ENCODE peak calls at places on chromosomes 16 and 17, in five cellular contexts. W is tibial artery, M is GM23248, R is NT2/D1, T is neural progenitor cell. Y is an unnamed sample. For H3K9me3, the result is how much of the 10 kb centered on the place peaks cover.

GRCh38 chr17:42275527-42276358 is 448 bp downstream of the STAT5B start:
- DNase-seq in T (peak), W (no peak), R (no peak), M (no peak), Y (peak)

GRCh38 chr17:64004218-64004770 is 6.1 kb downstream of the PRR29 start:
- DNase-seq in M (no peak), R (no peak), W (no peak), T (no peak), Y (no peak)

GRCh38 chr16:15509051-15509592 is 74.7 kb downstream of the BMERB1 start:
- DNase-seq in W (no peak), M (no peak), T (no peak), R (no peak), Y (no peak)

GRCh38 chr16:726438-727290 is at the start of the genes CCDC78 and HAGHL:
- DNase-seq in R (peak), M (peak), T (peak), W (no peak), Y (peak)

GRCh38 chr17:6305613-6306360 is 129.1 kb downstream of the AIPL1 start:
- DNase-seq in T (no peak), R (no peak), W (no peak), M (no peak), Y (no peak)

GRCh38 chr17:76404976-76405563 is 20.7 kb downstream of the SPHK1 start:
- DNase-seq in W (no peak), M (no peak), R (no peak), T (no peak), Y (no peak)

GRCh38 chr16:49277766-49278566 is 3.7 kb downstream of the CBLN1 start:
- DNase-seq in R (no peak), M (no peak), T (peak), W (no peak), Y (no peak)

GRCh38 chr16:66569827-66570405 is 3.7 kb downstream of the CMTM1 start:
- DNase-seq in M (peak), T (no peak), R (no peak), W (no peak), Y (no peak)

GRCh38 chr16:19691161-19691850 is 26.7 kb downstream of the KNOP1 start:
- DNase-seq in M (peak), R (no peak), T (no peak), W (peak), Y (no peak)

GRCh38 chr16:57916735-57917450 is 54.0 kb downstream of the CNGB1 start:
- DNase-seq in M (no peak), R (no peak), T (no peak), W (no peak), Y (no peak)

GRCh38 chr17:52235416-52235960 is 77.0 kb upstream of the CA10 start:
- DNase-seq in R (no peak), M (no peak), W (no peak), T (no peak), Y (no peak)

GRCh38 chr16:85515830-85516397 is 97.2 kb upstream of the GSE1 start:
- DNase-seq in R (no peak), W (no peak), T (no peak), M (peak), Y (no peak)

GRCh38 chr16:54136276-54136625 is 150.3 kb downstream of the IRX3 start:
- DNase-seq in W (no peak), T (no peak), R (no peak), M (peak), Y (no peak)

GRCh38 chr16:68972720-68973119 is 129.4 kb downstream of the TANGO6 start:
- DNase-seq in M (peak), W (no peak), R (peak), T (peak), Y (peak)

GRCh38 chr16:56225013-56225742 is 33.9 kb downstream of the GNAO1 start:
- DNase-seq in M (no peak), R (no peak), W (no peak), T (no peak), Y (no peak)

GRCh38 chr17:53150101-53150698 is 672.5 kb upstream of the KIF2B start:
- DNase-seq in R (peak), T (peak), W (no peak), M (no peak), Y (no peak)

GRCh38 chr16:20016234-20016633 is 57.5 kb downstream of the GPR139 start:
- DNase-seq in R (no peak), W (no peak), M (no peak), T (no peak), Y (no peak)

GRCh38 chr17:42002792-42003301 is 14.4 kb downstream of the DNAJC7 start:
- DNase-seq in T (no peak), M (peak), W (no peak), R (no peak), Y (no peak)

GRCh38 chr17:76585048-76585648 is 512 bp downstream of the ST6GALNAC2 start:
- DNase-seq in W (no peak), M (peak), T (peak), R (no peak), Y (no peak)

GRCh38 chr17:79747508-79748295 is 17.0 kb downstream of the ENPP7 start:
- DNase-seq in M (peak), W (no peak), R (no peak), T (peak), Y (no peak)

GRCh38 chr17:45146616-45147101 is 1.6 kb upstream of the HEXIM1 start:
- DNase-seq in R (no peak), W (no peak), M (peak), T (no peak), Y (no peak)

GRCh38 chr17:49361129-49361901 is 735 bp downstream of the ZNF652 start:
- DNase-seq in M (peak), W (no peak), T (no peak), R (no peak), Y (peak)

GRCh38 chr16:63361032-63361624 is 1324.9 kb upstream of the CDH8 start:
- DNase-seq in W (no peak), R (peak), M (peak), T (peak), Y (no peak)

GRCh38 chr16:81923296-81923695 is 88.0 kb downstream of the SDR42E1 start:
- DNase-seq in M (no peak), R (no peak), W (no peak), T (no peak), Y (no peak)

GRCh38 chr17:75876190-75876937 is 2.0 kb downstream of the TRIM47 start:
- DNase-seq in R (no peak), T (peak), W (no peak), M (peak), Y (peak)

GRCh38 chr17:12996357-12996756 is 21.5 kb downstream of the ELAC2 start:
- DNase-seq in W (no peak), M (no peak), T (no peak), R (no peak), Y (no peak)

GRCh38 chr17:82786427-82786826 is 34.6 kb downstream of the TBCD start:
- DNase-seq in R (no peak), T (no peak), M (no peak), W (no peak), Y (no peak)

GRCh38 chr16:1729026-1729425 is 23.0 kb downstream of the MAPK8IP3 start:
- DNase-seq in W (no peak), R (no peak), M (no peak), T (no peak), Y (no peak)

GRCh38 chr17:20097362-20097761 is 88.2 kb downstream of the SPECC1 start:
- DNase-seq in T (no peak), R (no peak), W (no peak), M (no peak), Y (no peak)

GRCh38 chr16:52383071-52383470 is 163.9 kb downstream of the TOX3 start:
- DNase-seq in W (no peak), M (no peak), T (peak), R (no peak), Y (no peak)

GRCh38 chr17:48612456-48612853 is 1.6 kb upstream of the HOXB7 start:
- DNase-seq in R (no peak), W (no peak), M (peak), T (no peak), Y (no peak)

GRCh38 chr16:86495756-86496261 is 14.5 kb upstream of the FOXF1 start:
- DNase-seq in R (no peak), T (peak), W (no peak), M (no peak), Y (no peak)

GRCh38 chr17:19705771-19706770 is 10.3 kb downstream of the SLC47A2 start:
- DNase-seq in T (peak), R (no peak), M (no peak), W (no peak), Y (no peak)

GRCh38 chr17:62700964-62701705 is 73.7 kb downstream of the MRC2 start:
- DNase-seq in M (no peak), T (no peak), W (no peak), R (no peak), Y (peak)

DNA sequence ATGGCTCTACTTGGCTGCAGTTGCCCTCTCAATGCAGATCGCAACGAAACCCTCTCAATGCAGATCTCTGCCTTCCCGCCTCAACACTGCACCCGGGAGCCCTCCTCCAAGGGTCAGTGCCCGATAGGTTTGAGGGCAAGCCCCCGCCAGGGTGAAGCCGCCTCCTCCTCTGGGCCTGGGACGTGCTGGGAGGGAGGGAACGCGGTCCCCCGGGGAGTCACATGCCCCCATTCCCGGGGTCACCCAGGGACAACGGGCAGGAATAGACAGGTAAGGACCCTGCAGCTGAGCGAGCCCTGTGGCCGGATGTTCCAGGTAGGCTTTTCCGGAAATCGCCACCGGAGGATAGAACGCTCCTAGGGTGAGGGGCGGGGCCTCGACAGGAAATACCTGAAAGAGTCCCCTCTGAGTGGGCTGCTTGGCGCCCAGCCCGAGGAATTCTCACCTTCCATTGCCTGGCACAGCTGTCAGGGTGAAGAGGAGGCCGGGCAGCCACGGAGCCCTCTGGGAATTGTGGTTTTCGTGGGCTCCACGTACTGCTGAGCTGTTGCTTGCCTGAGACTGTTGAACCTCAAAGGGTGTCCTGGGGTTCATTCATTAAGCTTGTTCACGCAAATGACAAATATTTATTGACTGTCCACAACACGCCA is 12.8 kb downstream of the ZNF174 start:
- DNase-seq in R (peak), W (no peak), M (no peak), T (no peak), Y (no peak)
- H3K9me3 ChIP-seq in R (half or more), W (half or more), M (under half), T (under half), Y (half or more)

GRCh38 chr17:16617481-16618060 is 36.1 kb downstream of the ZNF624 start:
- DNase-seq in M (no peak), T (no peak), R (no peak), W (no peak), Y (no peak)

GRCh38 chr17:16622540-16623277 is 30.9 kb downstream of the ZNF624 start:
- DNase-seq in M (no peak), W (no peak), R (no peak), T (no peak), Y (no peak)

DNA sequence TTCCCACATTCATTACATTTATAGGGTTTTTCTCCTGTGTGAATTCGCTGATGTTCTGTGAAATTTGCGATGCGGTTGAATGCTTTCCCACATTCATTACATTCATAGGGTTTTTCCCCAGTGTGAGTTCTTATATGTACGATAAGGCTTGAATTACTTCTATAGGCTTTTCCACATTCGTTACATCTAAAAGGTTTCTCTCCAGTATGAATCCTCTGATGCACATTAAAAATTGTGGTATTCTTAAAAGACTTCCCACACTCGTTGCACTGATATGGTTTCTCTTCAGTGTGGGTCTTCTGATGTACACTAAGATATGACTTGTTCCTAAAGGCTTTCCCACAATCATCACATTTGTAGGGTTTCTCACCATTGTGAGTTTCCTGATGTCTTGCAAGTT is 30.4 kb downstream of the ZNF624 start:
- DNase-seq in M (no peak), R (no peak), T (no peak), W (no peak), Y (no peak)
- H3K9me3 ChIP-seq in M (under half), R (half or more), T (under half), W (half or more), Y (under half)

GRCh38 chr16:11472851-11473250 is 113.9 kb downstream of the LITAF start:
- DNase-seq in M (no peak), W (no peak), R (no peak), T (no peak), Y (no peak)
- H3K9me3 ChIP-seq in M (under half), W (under half), R (under half), T (under half), Y (under half)

GRCh38 chr17:72794152-72794551 is 298.3 kb downstream of the SLC39A11 start:
- DNase-seq in R (no peak), T (no peak), M (no peak), W (no peak), Y (no peak)
- H3K9me3 ChIP-seq in R (under half), T (under half), M (under half), W (under half), Y (under half)